ENCODE peak calls at places on chromosomes 11 and 22, in ten cellular contexts. P is stimulated activated CD4-positive, alpha-beta T cell treated with anti-CD3 and anti-CD28 coated beads, Interleukin-2, amount 100 ng/mL, for 24 hours; Z is T-helper 9 cell; L is retina; A is AML-193; N is RWPE1; Q is stomach; Y is NCI-H446 treated with DMSO at 0.1 percent for 48 hours; H is KBM-7; V is HTR-8/SVneo. X is an unnamed sample.

GRCh38 chr11:120867024-120867423 is 156.9 kb upstream of the TBCEL start:
- DNase-seq in P (no peak), Z (no peak), L (no peak), A (no peak), N (no peak), Q (no peak), Y (no peak), H (no peak), V (no peak), X (no peak)

GRCh38 chr22:30539368-30539767 is 7.2 kb downstream of the SEC14L6 start:
- DNase-seq in P (no peak), Z (no peak), L (no peak), A (no peak), N (no peak), Q (no peak), Y (no peak), H (no peak), V (no peak), X (no peak)

GRCh38 chr22:45009881-45010531 is at the start of gene PHF21B:
- DNase-seq in P (peak; percentile 23), Z (no peak), L (peak; percentile 90), A (no peak), N (peak; percentile 19), Q (peak; percentile 37), Y (peak; percentile 73), H (no peak), V (peak; percentile 54), X (peak; percentile 49)

GRCh38 chr22:28773461-28773867 is 969 bp downstream of the CCDC117 start:
- DNase-seq in P (peak; percentile 23), Z (no peak), L (no peak), A (peak; percentile 28), N (peak; percentile 8), Q (no peak), Y (no peak), H (peak; percentile 27), V (no peak), X (no peak)

GRCh38 chr22:45298934-45299505 is 10.7 kb upstream of the FAM118A start:
- DNase-seq in P (no peak), Z (no peak), L (no peak), A (no peak), N (no peak), Q (no peak), Y (no peak), H (no peak), V (no peak), X (no peak)

GRCh38 chr11:72308226-72309073 is 64.5 kb upstream of the PHOX2A start:
- DNase-seq in P (no peak), Z (no peak), L (peak; percentile 38), A (no peak), N (peak; percentile 64), Q (no peak), Y (peak; percentile 94), H (no peak), V (peak; percentile 82), X (peak; percentile 74)

GRCh38 chr22:19821523-19822300 is 33.0 kb downstream of the GNB1L start:
- DNase-seq in P (no peak), Z (no peak), L (no peak), A (no peak), N (no peak), Q (peak; percentile 13), Y (no peak), H (no peak), V (no peak), X (no peak)

GRCh38 chr22:44246615-44247326 is 66.0 kb downstream of the SHISAL1 start:
- DNase-seq in P (no peak), Z (no peak), L (no peak), A (no peak), N (no peak), Q (peak; percentile 14), Y (no peak), H (no peak), V (no peak), X (no peak)

GRCh38 chr11:67238894-67239794 is 27.1 kb upstream of the GRK2 start:
- DNase-seq in P (no peak), Z (no peak), L (no peak), A (no peak), N (no peak), Q (no peak), Y (no peak), H (no peak), V (no peak), X (no peak)

GRCh38 chr11:61962213-61963015 is 5.0 kb downstream of the FTH1 start:
- DNase-seq in P (no peak), Z (no peak), L (no peak), A (no peak), N (no peak), Q (no peak), Y (no peak), H (no peak), V (no peak), X (no peak)

GRCh38 chr22:24768537-24769374 is 5.8 kb downstream of the PIWIL3 start:
- DNase-seq in P (peak; percentile 54), Z (peak; percentile 36), L (peak; percentile 43), A (peak; percentile 37), N (peak; percentile 34), Q (peak; percentile 81), Y (peak; percentile 17), H (peak; percentile 76), V (peak; percentile 50), X (peak; percentile 66)

GRCh38 chr11:27218498-27219038 is 144.4 kb downstream of the CCDC34 start:
- DNase-seq in P (no peak), Z (no peak), L (no peak), A (no peak), N (no peak), Q (no peak), Y (peak; percentile 52), H (no peak), V (no peak), X (no peak)

GRCh38 chr22:46087816-46088277 is 62.5 kb upstream of the PPARA start:
- DNase-seq in P (no peak), Z (no peak), L (peak; percentile 77), A (no peak), N (no peak), Q (peak; percentile 88), Y (peak; percentile 74), H (peak; percentile 21), V (no peak), X (peak; percentile 89)

X was measured in ureter.